ENCODE peak calls at places on chromosome 10, in seven cellular contexts. K is IMR-90, R is mesenchymal stem cell, A is mesendoderm, S is neuronal stem cell, H is trophoblast cell, M is H1. F is an unnamed sample.

GRCh38 chr10:102522874-102523249 is 19.1 kb downstream of the SUFU start:
- DNase-seq in K (no peak), R (no peak), A (no peak), S (no peak), H (no peak), M (no peak), F (no peak)

GRCh38 chr10:110802090-110802489 is 69.6 kb upstream of the PDCD4 start:
- DNase-seq in K (peak; percentile 81), R (peak; percentile 43), A (no peak), S (no peak), H (no peak), M (no peak), F (no peak)

GRCh38 chr10:35641430-35642015 is 573 bp downstream of the FZD8 start:
- DNase-seq in K (peak; percentile 42), R (no peak), A (no peak), S (no peak), H (peak; percentile 41), M (no peak), F (peak; percentile 32)

GRCh38 chr10:89518876-89519842 is 16.2 kb downstream of the SLC16A12 start:
- DNase-seq in K (peak; percentile 46), R (peak; percentile 79), A (no peak), S (no peak), H (no peak), M (no peak), F (no peak)

GRCh38 chr10:79443338-79444242 is 1.8 kb downstream of the ZCCHC24 start:
- DNase-seq in K (peak; percentile 51), R (peak; percentile 27), A (no peak), S (no peak), H (no peak), M (no peak), F (no peak)

GRCh38 chr10:130795819-130796218 is 515.7 kb downstream of the TCERG1L start:
- DNase-seq in K (no peak), R (no peak), A (no peak), S (no peak), H (no peak), M (no peak), F (no peak)

GRCh38 chr10:101767966-101768790 is 7.7 kb downstream of the FGF8 start:
- DNase-seq in K (no peak), R (no peak), A (no peak), S (no peak), H (no peak), M (peak; percentile 38), F (no peak)

GRCh38 chr10:49569031-49569765 is 30.3 kb upstream of the ERCC6 start:
- DNase-seq in K (peak; percentile 51), R (peak; percentile 35), A (no peak), S (no peak), H (peak; percentile 92), M (no peak), F (no peak)

GRCh38 chr10:101146392-101147251 is 15.5 kb downstream of the TLX1 start:
- DNase-seq in K (no peak), R (no peak), A (no peak), S (no peak), H (peak; percentile 39), M (peak; percentile 71), F (peak; percentile 64)

GRCh38 chr10:48608279-48608681 is 3.4 kb upstream of the ARHGAP22 start:
- DNase-seq in K (no peak), R (no peak), A (peak; percentile 79), S (no peak), H (peak; percentile 77), M (peak; percentile 76), F (peak; percentile 82)

GRCh38 chr10:119539359-119539651 is 3.2 kb downstream of the RGS10 start:
- DNase-seq in K (no peak), R (no peak), A (no peak), S (no peak), H (no peak), M (no peak), F (no peak)

GRCh38 chr10:32971536-32972091 is 13.6 kb upstream of the ITGB1 start:
- DNase-seq in K (no peak), R (no peak), A (no peak), S (no peak), H (peak; percentile 79), M (no peak), F (no peak)

GRCh38 chr10:103854687-103855423 is 521 bp downstream of the SH3PXD2A start:
- DNase-seq in K (peak; percentile 24), R (peak; percentile 66), A (peak; percentile 72), S (no peak), H (peak; percentile 32), M (peak; percentile 76), F (peak; percentile 48)

GRCh38 chr10:7151538-7151937 is 259.3 kb downstream of the SFMBT2 start:
- DNase-seq in K (no peak), R (no peak), A (no peak), S (no peak), H (no peak), M (no peak), F (no peak)
- H2AK5ac ChIP-seq in K (no peak overlapping the region), R (no peak overlapping the region), A (no peak overlapping the region), S (no peak overlapping the region), H (no peak overlapping the region), M (no peak overlapping the region), F (no peak overlapping the region)

GRCh38 chr10:97475936-97476594 is 22.2 kb downstream of the MMS19 start:
- DNase-seq in K (peak; percentile 85), R (no peak), A (no peak), S (no peak), H (peak; percentile 47), M (no peak), F (no peak)
- H2AK5ac ChIP-seq in K (no peak overlapping the region), R (no peak overlapping the region), A (no peak overlapping the region), S (no peak overlapping the region), H (no peak overlapping the region), M (no peak overlapping the region), F (no peak overlapping the region)

GRCh38 chr10:124097883-124098282 is 4.5 kb upstream of the CHST15 start:
- DNase-seq in K (no peak), R (no peak), A (no peak), S (no peak), H (no peak), M (no peak), F (no peak)

GRCh38 chr10:124100124-124100523 is 6.7 kb upstream of the CHST15 start:
- DNase-seq in K (no peak), R (no peak), A (no peak), S (no peak), H (no peak), M (no peak), F (no peak)

GRCh38 chr10:124098575-124098974 is 5.2 kb upstream of the CHST15 start:
- DNase-seq in K (no peak), R (no peak), A (no peak), S (no peak), H (no peak), M (no peak), F (no peak)

GRCh38 chr10:124101351-124101750 is 8.0 kb upstream of the CHST15 start:
- DNase-seq in K (no peak), R (no peak), A (no peak), S (no peak), H (no peak), M (no peak), F (no peak)

GRCh38 chr10:124099603-124100002 is 6.2 kb upstream of the CHST15 start:
- DNase-seq in K (no peak), R (no peak), A (no peak), S (no peak), H (no peak), M (no peak), F (no peak)
- H2AK5ac ChIP-seq in K (no peak overlapping the region), R (no peak overlapping the region), A (no peak overlapping the region), S (no peak overlapping the region), H (no peak overlapping the region), M (no peak overlapping the region), F (no peak overlapping the region)

GRCh38 chr10:99337911-99338310 is 8.8 kb downstream of the CNNM1 start:
- DNase-seq in K (no peak), R (no peak), A (no peak), S (no peak), H (no peak), M (no peak), F (no peak)
- H2AK5ac ChIP-seq in K (no peak overlapping the region), R (no peak overlapping the region), A (no peak overlapping the region), S (no peak overlapping the region), H (no peak overlapping the region), M (no peak overlapping the region), F (no peak overlapping the region)

DNA sequence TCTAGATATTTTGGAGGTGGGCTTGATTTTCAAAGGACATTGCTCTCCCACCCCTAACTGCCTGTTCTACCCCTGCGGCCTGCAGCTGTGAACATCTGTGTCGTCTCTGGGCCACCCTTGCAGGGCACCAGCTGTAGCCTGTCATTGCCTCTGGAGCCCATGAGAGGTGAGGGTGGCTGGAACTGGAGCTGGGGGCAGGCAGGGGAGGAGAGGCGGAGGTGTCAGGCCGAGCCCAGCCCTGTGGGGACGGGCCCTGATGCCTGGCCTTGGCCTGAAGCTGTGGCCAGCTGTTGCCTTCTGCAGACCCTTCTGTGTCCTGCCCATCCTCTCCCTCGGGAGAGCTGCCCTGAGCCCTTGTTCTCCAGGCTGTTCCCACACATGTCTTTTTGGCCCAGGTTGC is 44.5 kb downstream of the PALD1 start:
- DNase-seq in K (no peak), R (no peak), A (no peak), S (no peak), H (no peak), M (no peak), F (no peak)
- H2AK5ac ChIP-seq in K (no peak overlapping the region), R (no peak overlapping the region), A (no peak overlapping the region), S (no peak overlapping the region), H (no peak overlapping the region), M (no peak overlapping the region), F (no peak overlapping the region)

GRCh38 chr10:22551966-22552365 is 162.4 kb downstream of the PIP4K2A start:
- DNase-seq in K (no peak), R (no peak), A (no peak), S (no peak), H (no peak), M (no peak), F (no peak)

GRCh38 chr10:22552888-22553378 is 161.4 kb downstream of the PIP4K2A start:
- DNase-seq in K (peak; percentile 18), R (peak; percentile 44), A (no peak), S (no peak), H (no peak), M (no peak), F (no peak)

GRCh38 chr10:22554481-22555182 is 159.7 kb downstream of the PIP4K2A start:
- DNase-seq in K (peak; percentile 87), R (peak; percentile 82), A (no peak), S (peak; percentile 54), H (no peak), M (no peak), F (no peak)

GRCh38 chr10:22550732-22551131 is 163.6 kb downstream of the PIP4K2A start:
- DNase-seq in K (peak; percentile 4), R (peak; percentile 35), A (peak; percentile 71), S (no peak), H (peak; percentile 20), M (peak; percentile 91), F (peak; percentile 71)

GRCh38 chr10:22553452-22553995 is 160.9 kb downstream of the PIP4K2A start:
- DNase-seq in K (no peak), R (no peak), A (no peak), S (no peak), H (no peak), M (no peak), F (no peak)
- H2AK5ac ChIP-seq in K (no peak overlapping the region), R (no peak overlapping the region), A (no peak overlapping the region), S (no peak overlapping the region), H (no peak overlapping the region), M (no peak overlapping the region), F (no peak overlapping the region)

F was measured in H9.